ENCODE peak calls at places on chromosomes 7 and 10, in seven cellular contexts. S is K562, N is H1, C is HepG2, M is GM12878, V is HCT116, U is SK-N-SH. G is an unnamed sample.
A peak's percentile ranks its signal among the peaks of the same experiment; 100 is the strongest.

GRCh38 chr7:5234852-5235831 is 45.1 kb downstream of the WIPI2 start:
- DNase-seq in S (no peak), M (peak; percentile 74), U (no peak), C (no peak), V (no peak), N (no peak), G (no peak)

GRCh38 chr10:22434521-22434920 is 89.2 kb downstream of the SPAG6 start:
- DNase-seq in C (no peak), N (no peak), M (no peak), U (no peak), S (no peak), V (no peak), G (no peak)

GRCh38 chr10:42868530-42868929 is 85.9 kb downstream of the BMS1 start:
- DNase-seq in C (no peak), S (no peak), U (no peak), M (no peak), V (no peak), N (no peak), G (no peak)

GRCh38 chr7:12066004-12066403 is 145.1 kb upstream of the TMEM106B start:
- DNase-seq in C (no peak), U (no peak), S (no peak), V (peak; percentile 86), M (no peak), N (no peak), G (peak; percentile 10)

GRCh38 chr7:50667789-50668226 is 102.6 kb upstream of the DDC start:
- DNase-seq in V (no peak), U (no peak), N (no peak), C (no peak), S (no peak), M (no peak), G (no peak)

GRCh38 chr7:76191783-76192240 is 9.9 kb upstream of the SRRM3 start:
- DNase-seq in N (peak; percentile 71), U (peak; percentile 72), S (peak; percentile 62), M (no peak), C (peak; percentile 46), V (peak; percentile 43), G (peak; percentile 84)

GRCh38 chr10:30724296-30724695 is 94.7 kb upstream of the LYZL2 start:
- DNase-seq in V (no peak), S (no peak), C (no peak), U (no peak), M (no peak), N (no peak), G (no peak)

GRCh38 chr10:133179651-133180050 is 19.6 kb downstream of the KNDC1 start:
- DNase-seq in C (no peak), V (no peak), N (no peak), U (no peak), S (no peak), M (no peak), G (no peak)

GRCh38 chr7:96915029-96915428 is 90.3 kb upstream of the DLX6 start:
- DNase-seq in V (no peak), S (no peak), C (no peak), M (no peak), N (no peak), U (no peak), G (no peak)

GRCh38 chr7:155662343-155663043 is 18.0 kb downstream of the RBM33 start:
- DNase-seq in M (no peak), V (no peak), S (no peak), C (no peak), U (no peak), N (no peak), G (no peak)

GRCh38 chr10:6537704-6538103 is 42.4 kb downstream of the PRKCQ start:
- DNase-seq in N (no peak), V (no peak), C (no peak), M (no peak), U (no peak), S (no peak), G (no peak)

GRCh38 chr10:97861351-97861750 is 11.7 kb downstream of the GOLGA7B start:
- DNase-seq in C (no peak), U (peak; percentile 47), M (no peak), N (no peak), S (no peak), V (no peak), G (peak; percentile 44)

GRCh38 chr10:21388541-21389068 is 136.9 kb downstream of the SKIDA1 start:
- DNase-seq in S (no peak), C (no peak), V (no peak), N (no peak), M (no peak), U (no peak), G (no peak)

GRCh38 chr7:55133630-55134392 is 115.0 kb downstream of the EGFR start:
- DNase-seq in C (peak; percentile 73), U (peak; percentile 53), N (no peak), V (peak; percentile 65), M (no peak), S (peak; percentile 74), G (no peak)

DNA sequence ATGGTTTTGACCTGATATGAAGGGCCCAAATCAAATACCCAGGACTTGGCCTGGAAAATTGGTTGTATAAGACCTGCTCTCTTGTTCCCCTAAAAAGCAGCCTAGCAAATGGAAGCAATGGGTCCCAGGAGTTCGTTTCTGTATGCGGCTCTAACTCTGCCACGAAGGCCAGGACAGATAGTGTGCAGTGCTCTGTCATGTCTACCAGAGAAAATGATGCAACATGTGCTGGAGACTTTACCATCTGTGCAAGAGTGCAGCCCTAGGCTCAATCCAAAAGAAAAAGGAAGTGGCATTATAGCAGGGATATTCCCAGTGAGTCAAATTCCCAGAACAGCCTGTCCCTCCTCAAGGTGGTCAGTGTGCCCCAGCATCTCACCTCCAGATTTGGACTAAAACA is 311.4 kb downstream of the RNLS start:
- DNase-seq in C (no peak), N (no peak), U (no peak), V (no peak), M (no peak), S (no peak), G (no peak)
- TF ChIP-seq JUND in C (no peak), N (no peak), U (no peak), V (no peak), M (no peak), S (no peak), G (no peak)

GRCh38 chr7:1230411-1231213 is 2.1 kb upstream of the UNCX start:
- DNase-seq in N (no peak), M (no peak), V (no peak), S (no peak), C (no peak), U (no peak), G (no peak)

GRCh38 chr7:1232103-1232466 is 587 bp upstream of the UNCX start:
- DNase-seq in M (no peak), C (no peak), U (no peak), N (no peak), S (no peak), V (no peak), G (peak; percentile 84)

GRCh38 chr7:1229956-1230355 is 2.7 kb upstream of the UNCX start:
- DNase-seq in U (no peak), V (no peak), S (no peak), C (no peak), N (no peak), M (no peak), G (no peak)

GRCh38 chr7:1232623-1233327 is at the start of gene UNCX:
- DNase-seq in S (no peak), N (no peak), C (no peak), M (no peak), V (no peak), U (no peak), G (no peak)

DNA sequence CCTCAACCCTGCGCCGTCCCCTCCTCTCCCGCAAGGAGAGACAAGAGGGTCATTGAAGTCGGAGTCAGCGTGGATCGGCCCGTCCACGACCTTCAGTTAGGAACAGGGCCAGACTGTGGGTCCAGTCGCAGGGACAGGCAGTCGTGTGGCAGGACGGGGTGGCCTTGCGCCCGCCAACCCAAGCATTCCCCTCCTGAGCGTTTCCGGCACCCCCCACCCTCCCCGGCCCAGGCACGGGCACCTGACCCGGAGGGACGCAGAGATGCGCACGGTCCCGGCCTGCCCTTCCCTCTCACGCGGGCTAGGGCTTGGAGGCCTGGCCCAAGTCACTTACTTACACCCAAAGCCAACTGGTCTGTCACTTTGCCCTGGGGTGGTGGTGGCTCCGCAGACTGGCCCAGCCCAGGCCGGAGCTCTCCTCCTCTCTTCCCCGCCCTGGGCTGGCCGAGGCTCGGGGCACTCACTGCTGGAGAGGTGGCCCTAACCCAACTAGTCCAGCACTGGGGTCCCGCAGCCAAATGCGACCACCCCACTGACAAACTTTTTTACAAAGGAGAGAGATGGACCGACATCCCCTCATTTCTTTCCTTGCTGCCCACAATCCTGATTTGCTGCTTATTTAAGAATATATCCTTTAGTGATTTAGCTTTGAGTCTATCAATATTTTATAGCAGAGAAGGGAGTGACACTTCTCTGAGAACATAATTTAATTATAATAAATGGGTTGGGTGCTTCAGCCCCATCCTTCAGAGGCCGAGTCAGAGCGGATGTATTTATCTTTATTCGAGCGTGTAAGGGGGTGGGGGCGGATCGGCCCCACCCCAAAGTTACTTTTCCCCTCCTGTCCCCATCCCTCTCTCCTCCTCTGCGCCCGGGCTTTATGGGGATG is 1.2 kb upstream of the UNCX start:
- DNase-seq in U (no peak), C (no peak), N (no peak), S (no peak), V (no peak), M (no peak), G (no peak)
- TF ChIP-seq JUND in U (no peak), C (no peak), N (no peak), S (no peak), V (no peak), M (no peak), G (no peak)

DNA sequence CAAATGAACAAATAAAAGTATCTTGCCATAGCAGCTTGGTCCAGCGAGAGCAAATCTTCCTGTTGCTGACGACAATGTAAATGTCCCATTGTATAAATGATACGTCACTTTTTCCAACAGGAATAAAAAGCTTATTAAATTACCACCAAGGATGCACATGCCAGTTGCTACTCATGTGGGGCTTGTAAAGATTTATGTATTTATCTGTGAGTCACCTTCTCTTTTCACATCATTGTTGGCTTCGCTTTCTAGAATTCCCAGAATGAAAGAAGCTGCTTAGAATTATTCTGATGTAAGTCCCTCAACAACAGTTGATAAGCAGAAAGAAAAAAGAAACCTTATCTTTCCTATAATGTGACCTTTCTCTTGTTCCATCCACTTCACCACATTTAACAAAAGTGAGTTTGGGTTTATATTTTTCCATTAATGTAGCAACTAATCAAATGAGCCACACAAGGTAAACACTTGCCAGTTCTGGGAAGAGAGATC is 22.4 kb downstream of the DNAJC12 start:
- DNase-seq in N (no peak), S (no peak), V (no peak), U (no peak), M (no peak), C (no peak), G (no peak)
- TF ChIP-seq JUND in N (no peak), S (peak; percentile 77), V (no peak), U (peak; percentile 21), M (no peak), C (no peak), G (no peak)

GRCh38 chr10:76918106-76918505 is 719.5 kb downstream of the KCNMA1 start:
- DNase-seq in N (no peak), M (no peak), V (no peak), C (no peak), U (no peak), S (no peak), G (no peak)

GRCh38 chr10:76926006-76926405 is 711.6 kb downstream of the KCNMA1 start:
- DNase-seq in C (no peak), S (no peak), M (no peak), U (no peak), V (no peak), N (no peak), G (no peak)

GRCh38 chr10:76920581-76920980 is 717.0 kb downstream of the KCNMA1 start:
- DNase-seq in V (no peak), S (no peak), U (no peak), C (no peak), M (no peak), N (no peak), G (no peak)

GRCh38 chr10:76917071-76917470 is 720.5 kb downstream of the KCNMA1 start:
- DNase-seq in N (no peak), M (no peak), S (no peak), V (no peak), U (no peak), C (no peak), G (no peak)

GRCh38 chr10:76922666-76923065 is 714.9 kb downstream of the KCNMA1 start:
- DNase-seq in V (no peak), C (no peak), U (no peak), S (no peak), N (no peak), M (no peak), G (no peak)
- TF ChIP-seq JUND in V (no peak), C (no peak), U (no peak), S (no peak), N (no peak), M (no peak), G (no peak)